ENCODE peak calls at places on chromosomes 6 and 20, in nine cellular contexts. S, D, I, C, G, R, T, M and N are unnamed samples.

GRCh38 chr6:134092449-134092848 is 40.0 kb upstream of the SLC2A12 start:
- DNase-seq in C (no peak), R (no peak), G (no peak), T (no peak), I (no peak), D (no peak), M (no peak), S (no peak), N (no peak)

GRCh38 chr6:92806254-92806653 is 613.1 kb downstream of the EPHA7 start:
- DNase-seq in D (no peak), S (no peak), G (no peak), C (no peak), R (no peak), T (no peak), M (no peak), I (no peak), N (no peak)

GRCh38 chr20:19185083-19185482 is 27.4 kb upstream of the SLC24A3 start:
- DNase-seq in M (no peak), S (no peak), G (no peak), C (no peak), D (no peak), I (no peak), R (peak; percentile 0), T (no peak), N (no peak)

GRCh38 chr20:19024296-19025035 is 188.0 kb upstream of the SLC24A3 start:
- DNase-seq in I (no peak), G (no peak), R (no peak), C (no peak), M (no peak), D (no peak), S (no peak), T (no peak), N (no peak)

GRCh38 chr20:63328716-63329275 is 32.4 kb downstream of the CHRNA4 start:
- DNase-seq in G (no peak), S (no peak), I (no peak), T (peak; percentile 6), D (peak; percentile 31), R (no peak), M (no peak), C (no peak), N (no peak)

GRCh38 chr6:32369678-32370077 is 2.0 kb downstream of the TSBP1 start:
- DNase-seq in M (peak; percentile 13), D (no peak), C (peak; percentile 86), R (peak; percentile 99), T (no peak), I (no peak), G (peak; percentile 89), S (no peak), N (peak; percentile 58)

GRCh38 chr20:25686081-25687077 is 10.3 kb downstream of the ZNF337 start:
- DNase-seq in I (no peak), T (no peak), C (no peak), R (no peak), S (no peak), M (no peak), D (no peak), G (no peak), N (no peak)

GRCh38 chr6:67131827-67132226 is 1424.8 kb upstream of the EYS start:
- DNase-seq in T (no peak), I (no peak), C (no peak), R (peak; percentile 5), M (no peak), G (no peak), D (no peak), S (no peak), N (peak; percentile 53)

GRCh38 chr6:113148576-113148975 is 708.6 kb upstream of the MARCKS start:
- DNase-seq in S (no peak), M (no peak), D (no peak), C (peak; percentile 64), G (no peak), I (no peak), T (no peak), R (peak; percentile 8), N (no peak)

GRCh38 chr6:34568341-34568680 is 12.2 kb upstream of the SPDEF start:
- DNase-seq in S (no peak), G (no peak), D (no peak), T (no peak), R (no peak), I (no peak), M (no peak), C (no peak), N (no peak)

GRCh38 chr20:1567392-1568165 is 10.1 kb upstream of the SIRPD start:
- DNase-seq in C (peak; percentile 27), G (peak; percentile 89), M (no peak), D (no peak), S (no peak), R (peak; percentile 70), T (no peak), I (no peak), N (peak; percentile 40)

GRCh38 chr20:63519765-63520593 is 586 bp upstream of the PPDPF start:
- DNase-seq in R (no peak), M (no peak), I (peak; percentile 88), D (peak; percentile 73), T (peak; percentile 65), C (peak; percentile 29), G (peak; percentile 61), S (peak; percentile 71), N (no peak)

GRCh38 chr6:2578729-2579128 is 172.0 kb downstream of the MYLK4 start:
- DNase-seq in S (no peak), C (peak; percentile 34), T (no peak), I (no peak), G (peak; percentile 59), R (peak; percentile 26), M (no peak), D (no peak), N (no peak)

GRCh38 chr6:44074383-44075136 is 52.7 kb downstream of the MRPL14 start:
- DNase-seq in R (peak; percentile 85), C (peak; percentile 87), S (peak; percentile 70), M (peak; percentile 61), I (peak; percentile 90), T (peak; percentile 69), D (peak; percentile 81), G (peak; percentile 83), N (peak; percentile 49)

GRCh38 chr6:166084951-166085350 is 82.7 kb downstream of the TBXT start:
- DNase-seq in M (no peak), C (no peak), D (no peak), T (no peak), G (no peak), I (no peak), S (no peak), R (no peak), N (no peak)

GRCh38 chr6:64217721-64218603 is 582.4 kb downstream of the PHF3 start:
- DNase-seq in D (no peak), T (no peak), G (no peak), C (peak; percentile 81), S (no peak), M (peak; percentile 15), R (peak; percentile 72), I (no peak), N (peak; percentile 2)

GRCh38 chr6:33983721-33984465 is 162.0 kb downstream of the GRM4 start:
- DNase-seq in G (no peak), I (no peak), M (no peak), R (no peak), T (no peak), D (no peak), S (no peak), C (no peak), N (no peak)

GRCh38 chr6:108715832-108716231 is 132.4 kb upstream of the ARMC2 start:
- DNase-seq in R (peak; percentile 36), C (peak; percentile 40), I (no peak), S (no peak), G (no peak), T (no peak), D (no peak), M (no peak), N (no peak)

GRCh38 chr20:23050847-23051627 is 1.6 kb upstream of the THBD start:
- DNase-seq in M (peak; percentile 27), R (peak; percentile 87), I (peak; percentile 93), G (peak; percentile 63), T (no peak), D (peak; percentile 90), S (peak; percentile 90), C (peak; percentile 52), N (peak; percentile 52)
- H3K4me3 ChIP-seq in M (peak overlapping the region; percentile 56), R (peak overlapping the region; percentile 47), I (peak overlapping the region; percentile 53), G (no peak overlapping the region), T (no peak overlapping the region), D (peak overlapping the region; percentile 69), S (peak overlapping the region; percentile 75), C (peak overlapping the region; percentile 31), N (peak overlapping the region; percentile 45)

DNA sequence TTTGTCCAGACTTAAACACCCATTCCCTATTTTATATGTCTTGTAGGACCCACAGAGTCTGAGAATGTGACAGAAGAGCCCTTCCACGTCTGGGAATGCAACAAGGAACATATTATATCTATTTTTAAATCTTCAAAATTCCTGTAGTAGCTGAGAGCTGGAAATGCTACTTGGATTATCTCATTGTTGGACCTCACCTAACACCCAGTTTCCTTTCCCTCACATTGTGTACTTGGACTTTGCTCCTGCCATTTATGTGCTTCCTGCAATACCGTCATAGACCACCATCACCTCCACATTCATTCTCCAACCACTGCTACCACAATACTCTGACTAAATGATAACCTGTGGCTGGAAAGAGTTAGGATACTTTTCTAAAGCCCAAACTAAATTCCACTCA is 335.4 kb downstream of the COL12A1 start:
- DNase-seq in M (no peak), S (no peak), T (no peak), G (no peak), I (no peak), C (no peak), D (no peak), R (peak; percentile 18), N (no peak)
- TF ChIP-seq CTCF in M (no peak), S (no peak), T (no peak), G (peak; percentile 2), I (no peak), C (no peak), D (no peak), R (peak; percentile 19), N (peak; percentile 19)

GRCh38 chr20:58407966-58408557 is 19.0 kb downstream of the VAPB start:
- DNase-seq in G (no peak), C (no peak), R (no peak), D (no peak), T (peak; percentile 34), M (no peak), S (no peak), I (no peak), N (no peak)
- H3K4me3 ChIP-seq in G (peak overlapping the region; percentile 5), C (no peak overlapping the region), R (no peak overlapping the region), D (no peak overlapping the region), T (no peak overlapping the region), M (no peak overlapping the region), S (no peak overlapping the region), I (no peak overlapping the region), N (no peak overlapping the region)

GRCh38 chr20:33578510-33578909 is 83.6 kb upstream of the C20orf144 start:
- DNase-seq in S (peak; percentile 21), I (no peak), T (no peak), G (no peak), C (peak; percentile 69), D (no peak), M (peak; percentile 41), R (peak; percentile 89), N (peak; percentile 61)

GRCh38 chr20:33570743-33571142 is 80.8 kb downstream of the CBFA2T2 start:
- DNase-seq in G (no peak), M (no peak), S (no peak), D (no peak), T (no peak), R (no peak), I (no peak), C (no peak), N (no peak)

GRCh38 chr20:33575302-33575701 is 85.4 kb downstream of the CBFA2T2 start:
- DNase-seq in C (no peak), S (no peak), R (no peak), D (no peak), T (no peak), M (no peak), G (no peak), I (no peak), N (no peak)

GRCh38 chr20:33576432-33576883 is 85.7 kb upstream of the C20orf144 start:
- DNase-seq in D (no peak), G (no peak), M (no peak), T (no peak), I (no peak), R (no peak), C (peak; percentile 5), S (no peak), N (no peak)
- TF ChIP-seq CTCF in D (no peak), G (peak; percentile 17), M (peak; percentile 6), T (no peak), I (no peak), R (no peak), C (no peak), S (no peak), N (no peak)